ENCODE peak calls at places on chromosome 20, in ten cellular contexts. X is AG08395; T is NCI-H1105; L is SJSA1; Q is M059J; N is cardiac muscle cell; F is A549; P is activated CD4-positive, alpha-beta T cell treated with anti-CD3 and anti-CD28 coated beads, Interleukin-2, amount 50 U/mL, for 1 hour; O is glutamatergic neuron; C is iPS-NIHi11. B is an unnamed sample.

GRCh38 chr20:2109425-2110210 is 8.0 kb downstream of the STK35 start:
- DNase-seq in X (no peak), T (no peak), L (no peak), Q (peak), N (peak), F (no peak), P (no peak), O (no peak), C (no peak), B (no peak)

GRCh38 chr20:1935696-1936366 is 40.6 kb downstream of the SIRPA start:
- DNase-seq in X (no peak), T (peak), L (no peak), Q (no peak), N (peak), F (no peak), P (no peak), O (no peak), C (no peak), B (peak)

GRCh38 chr20:58231678-58232077 is 3.2 kb upstream of the ANKRD60 start:
- DNase-seq in X (no peak), T (no peak), L (no peak), Q (peak), N (peak), F (peak), P (no peak), O (no peak), C (no peak), B (no peak)

GRCh38 chr20:3218307-3218988 is 9.2 kb downstream of the ITPA start:
- DNase-seq in X (peak), T (no peak), L (peak), Q (no peak), N (peak), F (peak), P (peak), O (peak), C (peak), B (no peak)

GRCh38 chr20:48039514-48039913 is 254.2 kb upstream of the SULF2 start:
- DNase-seq in X (no peak), T (no peak), L (no peak), Q (no peak), N (no peak), F (no peak), P (no peak), O (no peak), C (no peak), B (no peak)

GRCh38 chr20:51563597-51564332 is 21.2 kb upstream of the NFATC2 start:
- DNase-seq in X (peak), T (no peak), L (peak), Q (peak), N (peak), F (peak), P (no peak), O (peak), C (peak), B (no peak)

GRCh38 chr20:49098136-49098535 is 52.0 kb downstream of the CSE1L start:
- DNase-seq in X (no peak), T (no peak), L (no peak), Q (no peak), N (no peak), F (no peak), P (no peak), O (no peak), C (no peak), B (no peak)

GRCh38 chr20:2617099-2617714 is 35.2 kb upstream of the NOP56 start:
- DNase-seq in X (no peak), T (no peak), L (no peak), Q (peak), N (no peak), F (no peak), P (no peak), O (no peak), C (no peak), B (no peak)

GRCh38 chr20:45898285-45898684 is 7.2 kb downstream of the CTSA start:
- DNase-seq in X (no peak), T (no peak), L (no peak), Q (no peak), N (no peak), F (no peak), P (no peak), O (no peak), C (no peak), B (no peak)

GRCh38 chr20:33650753-33651561 is 11.2 kb upstream of the C20orf144 start:
- DNase-seq in X (no peak), T (peak), L (no peak), Q (no peak), N (no peak), F (no peak), P (no peak), O (no peak), C (no peak), B (no peak)

GRCh38 chr20:45798935-45799642 is 7.3 kb downstream of the DNTTIP1 start:
- DNase-seq in X (peak), T (peak), L (peak), Q (peak), N (peak), F (peak), P (peak), O (peak), C (peak), B (peak)

GRCh38 chr20:15618912-15619311 is 954.3 kb downstream of the KIF16B start:
- DNase-seq in X (no peak), T (no peak), L (no peak), Q (peak), N (no peak), F (no peak), P (no peak), O (no peak), C (no peak), B (no peak)

GRCh38 chr20:6765469-6766058 is 1.9 kb upstream of the BMP2 start:
- DNase-seq in X (peak), T (peak), L (no peak), Q (peak), N (peak), F (peak), P (no peak), O (no peak), C (no peak), B (no peak)

GRCh38 chr20:17912916-17913315 is 55.7 kb downstream of the SNX5 start:
- DNase-seq in X (peak), T (no peak), L (no peak), Q (no peak), N (peak), F (no peak), P (no peak), O (no peak), C (no peak), B (no peak)

GRCh38 chr20:49893242-49894072 is 21.9 kb downstream of the SPATA2 start:
- DNase-seq in X (peak), T (no peak), L (no peak), Q (no peak), N (peak), F (no peak), P (no peak), O (no peak), C (no peak), B (no peak)

B was measured in dorsolateral prefrontal cortex.